ENCODE peak calls at places on chromosomes 2 and 18, in five cellular contexts. I is sigmoid colon, E is osteoblast, K is mammary epithelial cell, B is tibial artery. H is an unnamed sample. For H3K4me1, the result is how much of the 10 kb centered on the place peaks cover.

GRCh38 chr2:12044857-12045256 is 298.4 kb downstream of the LPIN1 start:
- DNase-seq in K (no peak), I (no peak), B (no peak), E (no peak), H (peak)

GRCh38 chr2:151423760-151424159 is 14.1 kb downstream of the RIF1 start:
- DNase-seq in E (no peak), K (no peak), B (no peak), I (no peak), H (no peak)

GRCh38 chr2:94759211-94759610 is 112.0 kb upstream of the TEKT4 start:
- DNase-seq in K (peak), B (no peak), I (no peak), E (no peak), H (no peak)

GRCh38 chr18:80229766-80230745 is 17.3 kb downstream of the PARD6G start:
- DNase-seq in E (no peak), K (peak), I (no peak), B (no peak), H (no peak)

GRCh38 chr2:162065767-162066166 is 8.2 kb downstream of the DPP4 start:
- DNase-seq in B (no peak), K (no peak), I (no peak), E (no peak), H (no peak)

GRCh38 chr2:216691210-216691741 is 4.1 kb downstream of the IGFBP5 start:
- DNase-seq in B (peak), I (peak), E (peak), K (peak), H (no peak)

GRCh38 chr2:72004976-72005375 is 142.7 kb downstream of the CYP26B1 start:
- DNase-seq in E (no peak), K (no peak), I (no peak), B (no peak), H (no peak)

GRCh38 chr2:206642075-206643025 is at the start of gene FAM237A:
- DNase-seq in K (peak), B (no peak), I (no peak), E (peak), H (no peak)

GRCh38 chr2:178644919-178645318 is 162.3 kb downstream of the TTN start:
- DNase-seq in K (no peak), I (no peak), B (no peak), E (no peak), H (no peak)

GRCh38 chr2:17104454-17104853 is 413.8 kb downstream of the RAD51AP2 start:
- DNase-seq in B (no peak), E (peak), I (no peak), K (peak), H (no peak)

GRCh38 chr18:23487738-23488625 is 15.3 kb upstream of the RMC1 start:
- DNase-seq in E (peak), B (no peak), I (no peak), K (no peak), H (peak)

GRCh38 chr2:112480540-112481049 is 1.4 kb upstream of the TTL start:
- DNase-seq in I (no peak), K (no peak), B (no peak), E (no peak), H (no peak)

GRCh38 chr2:147174824-147175254 is 670.0 kb upstream of the ACVR2A start:
- DNase-seq in I (no peak), E (no peak), K (no peak), B (no peak), H (no peak)

GRCh38 chr18:33751613-33752221 is 173.7 kb downstream of the ASXL3 start:
- DNase-seq in K (no peak), B (no peak), E (no peak), I (no peak), H (no peak)

GRCh38 chr2:159615936-159616733 is at the start of gene BAZ2B:
- DNase-seq in I (peak), E (peak), K (peak), B (peak), H (no peak)

GRCh38 chr2:109554758-109555157 is 59.0 kb downstream of the SEPTIN10 start:
- DNase-seq in K (no peak), B (no peak), I (no peak), E (no peak), H (no peak)

GRCh38 chr2:110748489-110748867 is 16.1 kb downstream of the ACOXL start:
- DNase-seq in B (no peak), K (peak), I (no peak), E (no peak), H (no peak)

GRCh38 chr2:70988151-70988550 is 6.5 kb downstream of the TEX261 start:
- DNase-seq in B (no peak), K (no peak), E (peak), I (peak), H (peak)

GRCh38 chr2:239729681-239730566 is 295.2 kb downstream of the NDUFA10 start:
- DNase-seq in I (peak), K (no peak), B (no peak), E (peak), H (peak)

GRCh38 chr2:6919912-6920905 is 3.0 kb downstream of the RNF144A start:
- DNase-seq in E (peak), I (no peak), B (no peak), K (no peak), H (no peak)

GRCh38 chr18:32019251-32019943 is 772 bp downstream of the RNF125 start:
- DNase-seq in K (peak), I (no peak), B (peak), E (peak), H (peak)

GRCh38 chr2:88002359-88002707 is 14.0 kb downstream of the RNU2-63P start:
- DNase-seq in B (no peak), E (no peak), I (no peak), K (no peak), H (no peak)
- H3K4me1 ChIP-seq in B (under half), E (under half), I (under half), K (under half), H (under half)

GRCh38 chr2:79857888-79858287 is 345.0 kb downstream of the CTNNA2 start:
- DNase-seq in I (no peak), B (no peak), K (no peak), E (no peak), H (no peak)

GRCh38 chr2:79861059-79861374 is 348.2 kb downstream of the CTNNA2 start:
- DNase-seq in B (no peak), K (no peak), I (no peak), E (no peak), H (no peak)

GRCh38 chr2:79862756-79863155 is 349.9 kb downstream of the CTNNA2 start:
- DNase-seq in K (no peak), I (no peak), B (no peak), E (no peak), H (no peak)

GRCh38 chr2:79855264-79856006 is 342.6 kb downstream of the CTNNA2 start:
- DNase-seq in I (no peak), B (no peak), K (no peak), E (peak), H (no peak)

DNA sequence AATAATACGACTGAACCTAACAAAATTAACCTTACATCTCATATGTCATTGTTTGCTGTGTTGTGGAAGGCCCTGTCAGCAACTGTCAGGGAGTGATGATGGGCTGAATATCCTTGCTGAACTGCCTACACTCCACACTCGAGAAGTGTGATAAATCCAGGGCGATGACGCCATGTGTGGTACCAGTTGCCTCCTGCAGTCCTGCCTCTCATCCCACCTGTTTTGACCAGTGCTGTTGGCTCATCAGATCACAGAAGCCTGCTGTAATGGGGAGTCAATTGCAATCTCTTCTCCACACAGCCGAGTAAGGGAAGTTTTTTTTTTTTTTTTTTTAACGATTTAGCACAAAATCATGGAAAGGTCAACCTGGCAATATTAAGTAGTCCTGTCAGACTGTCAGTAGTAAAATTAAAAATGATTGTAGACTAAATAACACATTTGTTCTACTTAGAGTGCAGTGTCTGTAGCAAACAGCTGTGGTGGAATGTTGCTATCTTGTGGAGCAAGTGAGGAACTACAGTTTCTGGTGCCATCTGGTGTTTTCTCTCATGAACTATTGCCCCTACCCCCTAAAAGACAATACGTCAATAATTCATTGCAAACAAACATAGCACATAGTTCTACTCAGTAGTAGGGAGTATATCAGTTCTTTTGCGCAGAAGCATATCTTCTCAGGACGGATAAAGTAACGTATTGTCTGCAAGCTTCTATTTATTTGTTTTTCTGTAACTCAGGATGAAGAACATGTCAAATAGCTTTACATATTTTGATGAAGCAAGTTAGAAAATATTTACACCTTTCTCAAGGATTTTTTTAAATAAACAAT is 347.6 kb downstream of the CTNNA2 start:
- DNase-seq in K (no peak), E (peak), I (no peak), B (no peak), H (no peak)
- TF ChIP-seq CTCF in K (peak), E (peak), I (no peak), B (no peak), H (no peak)

DNA sequence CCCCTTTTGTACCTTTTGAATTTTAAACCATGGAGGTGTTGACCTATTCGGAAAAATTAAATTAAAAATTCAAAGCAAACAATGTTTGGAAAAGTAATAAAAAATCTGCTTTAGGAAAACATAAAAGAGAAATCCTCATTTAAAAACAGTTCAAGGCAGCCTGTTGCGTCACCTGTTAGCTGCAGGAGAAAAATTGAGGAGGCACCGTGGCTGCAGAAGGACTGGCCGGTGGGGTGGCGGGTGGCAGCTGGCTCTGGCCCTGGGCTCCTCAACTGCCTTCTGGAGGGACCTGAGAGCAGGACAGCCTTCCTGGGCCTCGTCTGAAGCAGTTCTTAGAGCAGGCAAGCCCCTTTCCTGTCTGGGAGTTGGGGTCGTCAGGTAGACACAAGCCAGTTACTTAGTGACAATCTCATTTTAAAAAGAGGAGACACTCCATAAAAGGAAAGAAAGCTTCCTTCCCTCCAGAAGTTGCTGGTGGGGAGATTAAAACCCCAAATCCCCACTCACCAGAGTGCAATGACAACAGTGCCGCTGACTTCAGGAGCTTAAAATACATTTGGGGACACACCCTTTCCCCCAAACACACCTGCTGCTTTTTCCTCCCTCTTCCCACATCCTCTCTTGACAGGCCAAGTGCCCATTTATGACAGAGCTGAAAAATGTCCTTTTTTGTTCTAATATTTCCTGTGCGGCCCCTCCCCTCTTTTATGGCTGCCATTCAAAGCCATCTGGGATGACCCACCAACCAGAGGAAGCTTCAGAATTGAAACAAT is 9.7 kb downstream of the ZBTB7C start:
- DNase-seq in E (no peak), B (no peak), I (no peak), K (no peak), H (no peak)
- H3K27ac ChIP-seq in E (no peak), B (no peak), I (no peak), K (no peak), H (no peak)

DNA sequence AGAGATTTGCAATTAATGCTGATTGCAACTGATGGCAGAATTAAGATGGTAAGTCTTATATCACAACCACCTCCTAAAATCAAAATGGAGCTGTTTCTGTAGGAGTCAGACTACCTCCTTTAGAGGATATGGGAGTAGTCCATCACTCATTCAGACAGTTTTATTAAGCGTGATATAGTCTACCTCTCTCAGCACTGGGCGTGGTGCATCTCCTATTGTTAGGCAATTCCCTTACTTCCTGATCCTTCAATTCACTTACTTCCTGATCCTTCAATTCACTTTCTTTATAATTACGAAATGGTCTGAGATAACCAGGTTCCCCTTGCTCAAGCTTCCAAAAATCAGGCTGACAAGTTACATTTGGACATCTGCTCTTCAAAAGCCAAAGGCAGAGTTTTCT is 31.9 kb downstream of the ATP8B1 start:
- DNase-seq in B (no peak), I (no peak), E (no peak), K (peak), H (no peak)
- H3K4me1 ChIP-seq in B (half or more), I (under half), E (under half), K (under half), H (under half)

DNA sequence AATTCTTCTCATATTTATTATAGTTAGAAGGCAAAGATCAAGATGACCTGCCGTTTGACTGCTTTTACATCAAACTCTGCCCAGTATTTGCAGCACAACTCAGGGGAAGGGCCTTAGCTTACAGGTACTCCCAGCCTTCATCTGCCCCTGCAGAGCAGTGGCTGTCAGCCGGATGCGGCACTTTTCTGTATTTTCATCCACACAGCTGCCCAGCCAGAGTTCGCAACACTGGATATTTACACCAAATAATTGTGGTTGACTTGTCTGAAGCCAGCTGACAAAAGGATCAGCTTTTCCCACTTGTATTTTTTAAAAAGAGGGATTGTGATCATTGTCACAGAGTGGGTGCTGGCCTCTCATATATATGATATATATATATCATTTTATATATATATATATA is 94.7 kb downstream of the FARSB start:
- DNase-seq in K (no peak), B (no peak), I (no peak), E (no peak), H (no peak)
- TF ChIP-seq CTCF in K (no peak), B (no peak), I (no peak), E (no peak), H (no peak)

GRCh38 chr2:1745171-1746023 is 1.1 kb upstream of the PXDN start:
- DNase-seq in B (no peak), K (no peak), E (no peak), I (no peak), H (peak)
- H3K27ac ChIP-seq in B (peak), K (no peak), E (peak), I (peak), H (no peak)

GRCh38 chr18:57802166-57802868 is 798 bp downstream of the ATP8B1 start:
- DNase-seq in E (peak), B (no peak), K (no peak), I (no peak), H (peak)
- H3K4me1 ChIP-seq in E (under half), B (under half), K (under half), I (under half), H (half or more)

GRCh38 chr2:237134321-237134720 is 48.6 kb downstream of the COPS8 start:
- DNase-seq in E (no peak), I (no peak), K (no peak), B (no peak), H (no peak)

GRCh38 chr2:237134831-237135230 is 49.1 kb downstream of the COPS8 start:
- DNase-seq in K (no peak), B (no peak), E (no peak), I (no peak), H (no peak)

GRCh38 chr2:237131749-237132148 is 46.1 kb downstream of the COPS8 start:
- DNase-seq in E (no peak), B (no peak), K (no peak), I (no peak), H (no peak)

GRCh38 chr2:237130562-237131421 is 45.1 kb downstream of the COPS8 start:
- DNase-seq in B (no peak), I (no peak), K (no peak), E (no peak), H (no peak)

DNA sequence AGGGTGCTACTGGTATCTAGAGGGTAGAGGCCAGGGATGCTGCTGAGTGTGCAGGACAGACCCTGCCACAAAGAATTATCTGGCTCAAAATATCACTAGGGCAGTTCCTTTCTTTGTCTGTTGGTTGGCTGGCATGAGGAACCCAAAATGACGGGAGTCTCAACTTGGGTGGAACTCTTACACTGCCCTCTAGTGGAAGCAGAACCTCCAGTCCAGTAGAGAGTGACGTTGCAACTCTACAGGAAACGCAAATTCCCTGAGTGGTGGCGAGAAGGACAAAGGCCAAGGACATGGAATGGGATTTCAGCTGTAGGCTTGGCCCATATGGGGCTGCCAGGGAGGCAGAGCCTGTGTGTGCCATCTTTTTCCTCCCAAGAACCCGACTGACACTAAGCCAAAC is 47.1 kb downstream of the COPS8 start:
- DNase-seq in I (no peak), B (no peak), K (peak), E (no peak), H (no peak)
- TF ChIP-seq CTCF in I (no peak), B (no peak), K (peak), E (peak), H (no peak)

GRCh38 chr18:75828379-75828778 is 400.9 kb upstream of the SMIM21 start:
- DNase-seq in K (no peak), I (no peak), B (no peak), E (no peak), H (no peak)
- H3K27ac ChIP-seq in K (no peak), I (peak), B (no peak), E (no peak), H (no peak)